ENCODE peak calls at places on chromosomes 4 and X, in six cellular contexts. Y is SK-N-SH, B is substantia nigra, S is brain microvascular endothelial cell, J is right atrium auricular region, I is aorta. E is an unnamed sample.

GRCh38 chr4:175440776-175441175 is 371.3 kb downstream of the GPM6A start:
- DNase-seq in Y (no peak), B (no peak), S (no peak), J (no peak), I (no peak), E (no peak)

GRCh38 chrX:130144509-130144908 is 21.1 kb downstream of the AIFM1 start:
- DNase-seq in Y (no peak), B (no peak), S (no peak), J (no peak), I (no peak), E (no peak)

GRCh38 chr4:142314686-142315085 is 531.4 kb downstream of the INPP4B start:
- DNase-seq in Y (no peak), B (no peak), S (no peak), J (no peak), I (no peak), E (no peak)

GRCh38 chrX:133983974-133984578 is 1.3 kb downstream of the GPC3 start:
- DNase-seq in Y (no peak), B (no peak), S (no peak), J (no peak), I (no peak), E (no peak)

GRCh38 chr4:9988349-9988748 is 32.9 kb downstream of the SLC2A9 start:
- DNase-seq in Y (no peak), B (no peak), S (no peak), J (peak; percentile 49), I (no peak), E (no peak)

GRCh38 chr4:174828845-174829701 is at the start of gene GLRA3:
- DNase-seq in Y (peak; percentile 79), B (peak; percentile 39), S (peak; percentile 54), J (no peak), I (peak; percentile 44), E (peak; percentile 48)

GRCh38 chr4:175504316-175504715 is 307.7 kb downstream of the GPM6A start:
- DNase-seq in Y (no peak), B (no peak), S (peak; percentile 58), J (no peak), I (no peak), E (no peak)

GRCh38 chr4:41294445-41295062 is 37.8 kb downstream of the UCHL1 start:
- DNase-seq in Y (no peak), B (no peak), S (no peak), J (no peak), I (no peak), E (no peak)

GRCh38 chr4:101419324-101420135 is 72.2 kb upstream of the PPP3CA start:
- DNase-seq in Y (no peak), B (no peak), S (no peak), J (no peak), I (no peak), E (no peak)

GRCh38 chrX:112609631-112610030 is 70.1 kb downstream of the LHFPL1 start:
- DNase-seq in Y (no peak), B (no peak), S (no peak), J (no peak), I (no peak), E (no peak)

GRCh38 chrX:112614640-112615039 is 65.1 kb downstream of the LHFPL1 start:
- DNase-seq in Y (no peak), B (no peak), S (no peak), J (no peak), I (no peak), E (no peak)

GRCh38 chrX:112612558-112612957 is 67.2 kb downstream of the LHFPL1 start:
- DNase-seq in Y (no peak), B (no peak), S (no peak), J (no peak), I (no peak), E (no peak)

DNA sequence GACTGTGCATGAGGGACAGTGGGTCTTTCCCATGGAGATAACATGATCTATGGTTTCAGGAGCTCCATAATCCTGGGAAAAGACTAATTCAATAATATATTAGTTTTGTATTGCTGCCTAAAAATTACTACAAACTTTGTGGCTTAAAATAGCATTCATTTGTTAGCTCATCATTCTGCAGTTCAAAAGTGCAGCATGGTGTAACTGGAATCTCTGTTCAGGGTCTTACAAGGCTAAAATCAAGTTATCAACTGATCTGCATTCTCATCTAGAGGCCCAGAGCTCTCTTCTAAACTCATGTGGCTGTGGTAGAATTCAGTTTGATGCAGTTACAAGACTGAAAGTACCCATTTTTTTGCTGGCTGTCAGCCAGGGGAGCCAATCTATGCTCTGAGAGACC is 66.7 kb downstream of the LHFPL1 start:
- DNase-seq in Y (no peak), B (no peak), S (no peak), J (no peak), I (no peak), E (no peak)
- H3K27ac ChIP-seq in Y (peak overlapping the region; percentile 1), B (no peak overlapping the region), S (no peak overlapping the region), J (no peak overlapping the region), I (no peak overlapping the region), E (no peak overlapping the region)

GRCh38 chr4:16225681-16225995 is 633 bp downstream of the TAPT1 start:
- DNase-seq in Y (no peak), B (no peak), S (no peak), J (no peak), I (no peak), E (no peak)
- H3K27ac ChIP-seq in Y (peak overlapping the region; percentile 36), B (peak overlapping the region; percentile 68), S (peak overlapping the region; percentile 17), J (peak overlapping the region; percentile 95), I (peak overlapping the region; percentile 98), E (peak overlapping the region; percentile 54)

GRCh38 chr4:183807420-183808101 is 97.5 kb upstream of the STOX2 start:
- DNase-seq in Y (no peak), B (no peak), S (no peak), J (no peak), I (no peak), E (no peak)

GRCh38 chr4:183816077-183816476 is 89.0 kb upstream of the STOX2 start:
- DNase-seq in Y (no peak), B (no peak), S (no peak), J (no peak), I (no peak), E (no peak)

GRCh38 chr4:183816882-183817509 is 88.1 kb upstream of the STOX2 start:
- DNase-seq in Y (no peak), B (no peak), S (no peak), J (no peak), I (no peak), E (no peak)

GRCh38 chr4:183808102-183808466 is 97.0 kb upstream of the STOX2 start:
- DNase-seq in Y (no peak), B (no peak), S (no peak), J (no peak), I (no peak), E (no peak)

GRCh38 chr4:183812567-183812966 is 92.5 kb upstream of the STOX2 start:
- DNase-seq in Y (no peak), B (no peak), S (no peak), J (no peak), I (no peak), E (no peak)
- H3K27ac ChIP-seq in Y (no peak overlapping the region), B (no peak overlapping the region), S (no peak overlapping the region), J (no peak overlapping the region), I (no peak overlapping the region), E (no peak overlapping the region)

DNA sequence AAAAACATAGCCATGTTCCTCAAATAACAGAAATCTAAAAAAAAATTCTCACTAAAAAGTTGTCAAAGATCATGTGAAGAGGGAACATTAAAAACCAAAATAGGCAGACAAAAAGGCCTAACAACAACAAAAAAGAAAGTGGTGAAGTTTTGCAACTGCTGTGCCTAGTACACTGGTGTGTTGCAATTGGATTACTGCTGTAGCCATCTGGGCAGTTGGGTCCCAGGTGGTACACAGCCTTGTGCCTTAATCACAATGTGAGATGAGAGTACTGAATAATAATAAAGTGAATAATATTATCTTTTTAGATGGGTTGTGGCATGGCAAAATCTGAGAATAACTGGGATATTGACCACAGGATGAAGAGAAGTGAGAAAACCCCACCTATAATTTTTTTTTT is 12.0 kb downstream of the C4orf54 start:
- DNase-seq in Y (no peak), B (no peak), S (no peak), J (no peak), I (no peak), E (no peak)
- H3K27ac ChIP-seq in Y (no peak overlapping the region), B (no peak overlapping the region), S (no peak overlapping the region), J (peak overlapping the region; percentile 63), I (no peak overlapping the region), E (no peak overlapping the region)

GRCh38 chr4:13559414-13559813 is 15.1 kb upstream of the NKX3-2 start:
- DNase-seq in Y (no peak), B (no peak), S (peak; percentile 73), J (no peak), I (no peak), E (no peak)
- H3K27ac ChIP-seq in Y (peak overlapping the region; percentile 60), B (no peak overlapping the region), S (no peak overlapping the region), J (no peak overlapping the region), I (no peak overlapping the region), E (no peak overlapping the region)

GRCh38 chr4:95051689-95052026 is 293.9 kb downstream of the BMPR1B start:
- DNase-seq in Y (no peak), B (no peak), S (no peak), J (no peak), I (no peak), E (no peak)

GRCh38 chr4:95048296-95048695 is 290.5 kb downstream of the BMPR1B start:
- DNase-seq in Y (no peak), B (no peak), S (no peak), J (no peak), I (no peak), E (no peak)

GRCh38 chr4:95045429-95045828 is 287.7 kb downstream of the BMPR1B start:
- DNase-seq in Y (no peak), B (no peak), S (no peak), J (no peak), I (no peak), E (no peak)

GRCh38 chr4:95049838-95050237 is 292.1 kb downstream of the BMPR1B start:
- DNase-seq in Y (no peak), B (no peak), S (no peak), J (no peak), I (no peak), E (no peak)

GRCh38 chr4:95050980-95051688 is 293.4 kb downstream of the BMPR1B start:
- DNase-seq in Y (no peak), B (no peak), S (no peak), J (no peak), I (no peak), E (no peak)
- H3K27ac ChIP-seq in Y (no peak overlapping the region), B (no peak overlapping the region), S (no peak overlapping the region), J (no peak overlapping the region), I (no peak overlapping the region), E (peak overlapping the region; percentile 48)

DNA sequence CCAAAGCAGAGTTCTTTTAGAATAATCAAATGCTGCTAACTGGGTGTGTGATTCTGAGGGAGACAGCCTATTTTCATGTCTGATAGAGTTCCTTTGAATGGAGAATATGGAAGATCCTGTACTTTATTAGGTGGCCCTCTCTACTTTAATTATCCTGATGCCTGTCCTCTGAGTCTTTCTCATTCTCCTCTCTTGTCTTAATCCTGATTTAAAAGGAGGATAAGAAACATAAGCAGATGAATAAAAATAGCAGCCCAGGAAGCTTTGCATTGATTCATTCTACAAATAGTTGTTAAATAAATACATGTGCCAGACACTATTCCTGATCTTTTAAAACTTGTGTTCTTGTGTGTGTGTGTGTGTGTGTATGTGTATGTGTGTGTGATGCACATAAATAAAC is 387.3 kb downstream of the SPRY1 start:
- DNase-seq in Y (no peak), B (no peak), S (no peak), J (no peak), I (no peak), E (no peak)
- H3K27ac ChIP-seq in Y (peak overlapping the region; percentile 86), B (no peak overlapping the region), S (peak overlapping the region; percentile 12), J (peak overlapping the region; percentile 9), I (no peak overlapping the region), E (no peak overlapping the region)

GRCh38 chr4:145734051-145734450 is 54.1 kb downstream of the C4orf51 start:
- DNase-seq in Y (no peak), B (no peak), S (peak; percentile 13), J (no peak), I (no peak), E (no peak)
- H3K27ac ChIP-seq in Y (peak overlapping the region; percentile 99), B (peak overlapping the region; percentile 95), S (peak overlapping the region; percentile 96), J (peak overlapping the region; percentile 99), I (peak overlapping the region; percentile 98), E (peak overlapping the region; percentile 94)